ENCODE peak calls at places on chromosome 12, in six cellular contexts. V is lower lobe of right lung; F is NCI-H146; R is cardiac fibroblast; G is NCI-H1092 treated with DMSO at 0.1 percent for 48 hours; D is activated CD4-positive, alpha-beta T cell treated with anti-CD3 and anti-CD28 coated beads, Interleukin-2, amount 10 ng/mL, durations not matched to agents 24 days and 14 days. E is an unnamed sample.

GRCh38 chr12:115000038-115000437 is 316.1 kb upstream of the TBX3 start:
- DNase-seq in V (no peak), F (no peak), R (peak; percentile 88), G (no peak), D (no peak), E (no peak)

GRCh38 chr12:40215977-40216376 is 8.8 kb upstream of the LRRK2 start:
- DNase-seq in V (no peak), F (no peak), R (peak; percentile 55), G (no peak), D (no peak), E (no peak)

GRCh38 chr12:78121969-78122610 is 291.4 kb downstream of the NAV3 start:
- DNase-seq in V (no peak), F (no peak), R (no peak), G (peak; percentile 36), D (no peak), E (no peak)

GRCh38 chr12:109730306-109731145 is 16.9 kb downstream of the FAM222A start:
- DNase-seq in V (peak; percentile 30), F (no peak), R (no peak), G (no peak), D (no peak), E (no peak)

GRCh38 chr12:117005417-117006046 is 93.7 kb downstream of the TESC start:
- DNase-seq in V (no peak), F (no peak), R (no peak), G (no peak), D (no peak), E (no peak)

GRCh38 chr12:88529531-88530488 is 50.5 kb downstream of the KITLG start:
- DNase-seq in V (no peak), F (peak; percentile 89), R (no peak), G (peak; percentile 84), D (no peak), E (peak; percentile 49)

GRCh38 chr12:73413974-73414373 is 1123.7 kb upstream of the ATXN7L3B start:
- DNase-seq in V (no peak), F (no peak), R (no peak), G (no peak), D (no peak), E (no peak)

GRCh38 chr12:7642876-7643309 is 22.8 kb downstream of the APOBEC1 start:
- DNase-seq in V (no peak), F (no peak), R (peak; percentile 49), G (no peak), D (peak; percentile 78), E (peak; percentile 29)

GRCh38 chr12:104213952-104214351 is 1.6 kb upstream of the TXNRD1 start:
- DNase-seq in V (no peak), F (no peak), R (peak; percentile 79), G (no peak), D (no peak), E (peak; percentile 67)

GRCh38 chr12:53569174-53569557 is 57.0 kb downstream of the ATF7 start:
- DNase-seq in V (no peak), F (peak; percentile 36), R (peak; percentile 61), G (no peak), D (no peak), E (no peak)

GRCh38 chr12:806116-806805 is 53.9 kb downstream of the WNK1 start:
- DNase-seq in V (no peak), F (no peak), R (no peak), G (no peak), D (no peak), E (peak; percentile 48)

GRCh38 chr12:164207-164606 is 49.8 kb downstream of the SLC6A12 start:
- DNase-seq in V (no peak), F (no peak), R (no peak), G (no peak), D (no peak), E (no peak)

GRCh38 chr12:124390442-124391116 is 95.7 kb downstream of the RFLNA start:
- DNase-seq in V (peak; percentile 81), F (no peak), R (peak; percentile 86), G (no peak), D (no peak), E (no peak)

GRCh38 chr12:122984612-122985358 is 4.3 kb downstream of the ARL6IP4 start:
- DNase-seq in V (peak; percentile 73), F (no peak), R (peak; percentile 39), G (no peak), D (no peak), E (peak; percentile 26)

GRCh38 chr12:31020385-31021166 is 53.1 kb upstream of the DDX11 start:
- DNase-seq in V (no peak), F (no peak), R (no peak), G (no peak), D (no peak), E (peak; percentile 32)

GRCh38 chr12:56988207-56988739 is 18.1 kb downstream of the ZBTB39 start:
- DNase-seq in V (no peak), F (no peak), R (no peak), G (no peak), D (no peak), E (peak; percentile 52)

GRCh38 chr12:28242888-28243633 is 52.8 kb downstream of the CCDC91 start:
- DNase-seq in V (no peak), F (no peak), R (peak; percentile 75), G (no peak), D (no peak), E (peak; percentile 0)

GRCh38 chr12:56160160-56160763 is 2.1 kb downstream of the MYL6 start:
- DNase-seq in V (no peak), F (no peak), R (peak; percentile 68), G (no peak), D (peak; percentile 90), E (peak; percentile 73)

GRCh38 chr12:122064780-122065588 is 13.6 kb upstream of the MLXIP start:
- DNase-seq in V (no peak), F (peak; percentile 45), R (peak; percentile 96), G (peak; percentile 74), D (no peak), E (peak; percentile 68)

GRCh38 chr12:132772551-132772950 is 10.9 kb upstream of the ANKLE2 start:
- DNase-seq in V (no peak), F (no peak), R (no peak), G (no peak), D (no peak), E (no peak)

GRCh38 chr12:105939181-105939721 is 199.5 kb downstream of the NUAK1 start:
- DNase-seq in V (no peak), F (no peak), R (no peak), G (no peak), D (no peak), E (no peak)

GRCh38 chr12:12720637-12721250 is 3.6 kb downstream of the CDKN1B start:
- DNase-seq in V (no peak), F (no peak), R (peak; percentile 56), G (peak; percentile 47), D (peak; percentile 77), E (peak; percentile 39)

GRCh38 chr12:89421093-89421835 is 69.0 kb upstream of the DUSP6 start:
- DNase-seq in V (no peak), F (no peak), R (no peak), G (no peak), D (no peak), E (no peak)

GRCh38 chr12:1576410-1577240 is 17.8 kb downstream of the FBXL14 start:
- DNase-seq in V (no peak), F (no peak), R (peak; percentile 55), G (peak; percentile 48), D (no peak), E (no peak)

GRCh38 chr12:4421590-4422031 is 24.0 kb downstream of the FGF6 start:
- DNase-seq in V (no peak), F (peak; percentile 53), R (peak; percentile 50), G (peak; percentile 53), D (peak; percentile 79), E (peak; percentile 60)

GRCh38 chr12:16524378-16524777 is 81.6 kb downstream of the LMO3 start:
- DNase-seq in V (no peak), F (no peak), R (peak; percentile 14), G (no peak), D (no peak), E (no peak)

GRCh38 chr12:54197037-54197909 is 8.5 kb upstream of the SMUG1 start:
- DNase-seq in V (no peak), F (no peak), R (peak; percentile 60), G (no peak), D (no peak), E (no peak)

GRCh38 chr12:56332512-56333196 is 1.1 kb downstream of the PAN2 start:
- DNase-seq in V (no peak), F (peak; percentile 14), R (no peak), G (no peak), D (peak; percentile 63), E (no peak)

GRCh38 chr12:99444859-99445316 is 202.7 kb upstream of the GARIN6 start:
- DNase-seq in V (no peak), F (no peak), R (no peak), G (no peak), D (no peak), E (no peak)

GRCh38 chr12:45725631-45726593 is 3.6 kb upstream of the ARID2 start:
- DNase-seq in V (no peak), F (peak; percentile 28), R (peak; percentile 64), G (peak; percentile 87), D (peak; percentile 81), E (peak; percentile 68)

E was measured in lung microvascular endothelial cell.